ENCODE peak calls at places on chromosomes 4 and X, in seven cellular contexts. V is K562, A is A549, J is HCT116, X is GM12878, D is endothelial cell of umbilical vein, L is H1. F is an unnamed sample.

GRCh38 chr4:7612311-7612710 is 177.6 kb upstream of the PSAPL1 start:
- DNase-seq in X (no peak), D (no peak), V (no peak), J (no peak), A (no peak), L (no peak), F (no peak)

GRCh38 chr4:93317571-93317970 is 511.0 kb upstream of the ATOH1 start:
- DNase-seq in D (peak; percentile 26), V (no peak), L (no peak), J (no peak), X (no peak), A (no peak), F (no peak)

GRCh38 chrX:78452356-78452755 is 124.9 kb upstream of the CYSLTR1 start:
- DNase-seq in A (no peak), J (no peak), D (no peak), X (no peak), L (no peak), V (no peak), F (no peak)

GRCh38 chrX:42290608-42291007 is 367.3 kb upstream of the CASK start:
- DNase-seq in V (no peak), X (no peak), L (no peak), J (peak; percentile 6), A (peak; percentile 21), D (peak; percentile 1), F (peak; percentile 3)

GRCh38 chr4:182141623-182142022 is 101.6 kb upstream of the TENM3 start:
- DNase-seq in L (no peak), D (no peak), A (no peak), V (no peak), X (no peak), J (no peak), F (no peak)

GRCh38 chr4:7924570-7924969 is 15.1 kb downstream of the AFAP1 start:
- DNase-seq in D (no peak), X (no peak), L (no peak), A (no peak), V (no peak), J (no peak), F (no peak)

GRCh38 chr4:569958-570667 is 6.0 kb downstream of the TMEM271 start:
- DNase-seq in L (no peak), A (no peak), J (no peak), X (no peak), V (no peak), D (no peak), F (no peak)

GRCh38 chr4:41281038-41281634 is 24.4 kb downstream of the UCHL1 start:
- DNase-seq in V (peak; percentile 74), J (peak; percentile 82), A (peak; percentile 84), X (peak; percentile 48), L (no peak), D (peak; percentile 87), F (peak; percentile 85)

GRCh38 chr4:54971474-54971950 is 153.9 kb downstream of the KDR start:
- DNase-seq in A (peak; percentile 29), V (peak; percentile 49), L (no peak), J (peak; percentile 53), D (peak; percentile 77), X (no peak), F (peak; percentile 62)

GRCh38 chr4:8307714-8308113 is 38.2 kb downstream of the HTRA3 start:
- DNase-seq in V (no peak), X (no peak), L (no peak), D (no peak), A (no peak), J (no peak), F (no peak)

DNA sequence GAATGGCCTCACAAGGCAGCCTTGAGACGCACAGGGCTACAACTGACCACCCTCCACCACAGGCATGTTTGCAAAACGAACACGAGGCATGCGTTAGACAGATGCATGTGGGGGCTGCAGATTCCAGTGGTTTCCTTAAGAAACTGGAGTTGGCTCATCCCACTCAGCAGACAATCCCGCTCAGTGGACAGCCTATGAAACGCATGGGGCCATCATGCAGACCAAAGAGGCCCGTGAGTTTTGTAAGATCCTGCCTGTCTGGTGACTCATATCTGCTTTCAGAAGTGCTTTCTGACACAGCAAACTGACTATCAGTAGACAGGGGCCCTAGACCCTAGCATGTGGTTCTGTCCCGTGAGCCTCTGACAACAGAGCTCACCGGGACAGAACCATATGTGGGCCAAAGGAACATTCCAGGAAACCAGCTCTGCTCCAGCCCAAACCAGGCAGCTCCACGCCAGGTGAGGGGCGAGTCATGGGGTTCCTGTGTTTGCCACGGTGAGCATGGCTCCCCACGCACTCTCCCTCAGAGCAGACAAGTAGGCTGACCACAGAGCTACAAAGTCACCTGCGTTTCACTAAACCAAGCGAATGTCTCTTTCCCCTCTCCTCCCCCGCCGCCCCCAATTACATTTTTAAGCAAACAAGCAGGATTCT is 74.4 kb downstream of the MTMR1 start:
- DNase-seq in X (no peak), A (no peak), D (no peak), L (no peak), J (no peak), V (peak; percentile 62), F (peak; percentile 96)
- TF ChIP-seq CTCF in X (no peak), A (no peak), D (no peak), L (no peak), J (no peak), V (no peak), F (no peak)

GRCh38 chrX:47960400-47960799 is 43.4 kb downstream of the ZNF182 start:
- DNase-seq in D (no peak), L (no peak), A (no peak), V (no peak), J (no peak), X (no peak), F (peak; percentile 55)

GRCh38 chrX:47956016-47956415 is 47.8 kb downstream of the ZNF182 start:
- DNase-seq in J (no peak), V (no peak), D (no peak), X (no peak), A (no peak), L (no peak), F (no peak)

GRCh38 chrX:47958943-47959342 is 44.8 kb downstream of the ZNF182 start:
- DNase-seq in A (no peak), X (no peak), L (no peak), V (peak; percentile 41), D (peak; percentile 5), J (no peak), F (peak; percentile 34)
- TF ChIP-seq MAX in A (no peak), X (no peak), L (no peak), V (no peak), D (no peak), J (no peak), F (no peak)

DNA sequence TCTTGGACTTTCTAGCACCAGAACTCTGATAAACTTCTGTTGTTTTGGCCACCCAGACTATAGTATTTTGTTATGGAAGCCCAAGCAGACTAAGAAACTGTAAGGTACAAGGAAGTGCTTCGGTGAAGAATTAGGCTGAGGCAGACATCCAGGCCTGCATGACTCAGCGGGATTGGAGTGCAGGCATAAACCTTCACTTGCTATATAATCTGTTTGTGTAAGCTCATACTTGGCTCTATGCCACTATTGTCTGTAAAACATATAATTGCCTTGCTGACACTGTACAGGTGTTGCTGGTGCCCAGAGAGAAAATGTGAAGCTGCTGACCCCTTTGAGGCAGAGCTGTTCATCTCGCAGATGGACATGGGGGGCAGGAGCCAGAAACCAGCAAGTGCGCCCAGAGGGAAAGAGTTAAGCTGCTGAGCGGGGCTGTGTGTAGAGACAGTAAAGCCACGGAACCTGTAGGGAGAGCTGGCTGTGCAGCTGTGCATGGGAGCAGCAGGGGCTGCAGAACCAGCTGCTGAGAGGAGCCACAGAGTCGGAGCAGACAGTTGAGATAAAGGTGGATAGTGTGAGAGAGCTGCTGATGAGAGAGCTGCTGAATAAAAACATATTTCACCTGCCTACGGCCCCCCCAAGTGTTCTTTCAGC is 96.2 kb downstream of the RBM46 start:
- DNase-seq in L (no peak), A (peak; percentile 62), X (no peak), J (peak; percentile 8), D (peak; percentile 6), V (peak; percentile 4), F (peak; percentile 21)
- TF ChIP-seq POLR2A in L (no peak), A (no peak), X (no peak), J (no peak), D (no peak), V (no peak), F (no peak)

GRCh38 chrX:149937881-149938426 is 337 bp downstream of the EOLA2 start:
- DNase-seq in J (no peak), X (no peak), A (peak; percentile 4), V (peak; percentile 15), D (no peak), L (no peak), F (peak; percentile 27)

GRCh38 chrX:149940015-149940716 is 1.9 kb upstream of the EOLA2 start:
- DNase-seq in V (peak; percentile 97), X (peak; percentile 88), J (peak; percentile 94), D (peak; percentile 95), A (peak; percentile 98), L (peak; percentile 83), F (peak; percentile 97)

GRCh38 chrX:149939271-149940014 is 1.2 kb upstream of the EOLA2 start:
- DNase-seq in X (peak; percentile 30), L (peak; percentile 86), J (peak; percentile 69), A (peak; percentile 93), D (peak; percentile 88), V (peak; percentile 92), F (peak; percentile 90)

GRCh38 chrX:149938427-149939270 is at the start of gene EOLA2:
- DNase-seq in A (peak; percentile 99), V (peak; percentile 97), L (peak; percentile 78), X (peak; percentile 97), J (peak; percentile 95), D (peak; percentile 99), F (peak; percentile 97)
- TF ChIP-seq CTCF in A (peak; percentile 31), V (peak; percentile 67), L (peak; percentile 87), X (peak; percentile 53), J (peak; percentile 51), D (peak; percentile 65), F (no peak)

GRCh38 chr4:187993827-187994226 is 1.7 kb upstream of the ZFP42 start:
- DNase-seq in L (peak; percentile 86), X (no peak), J (peak; percentile 34), A (peak; percentile 28), V (peak; percentile 21), D (no peak), F (peak; percentile 31)
- TF ChIP-seq MAX in L (no peak), X (no peak), J (no peak), A (no peak), V (no peak), D (no peak), F (no peak)

DNA sequence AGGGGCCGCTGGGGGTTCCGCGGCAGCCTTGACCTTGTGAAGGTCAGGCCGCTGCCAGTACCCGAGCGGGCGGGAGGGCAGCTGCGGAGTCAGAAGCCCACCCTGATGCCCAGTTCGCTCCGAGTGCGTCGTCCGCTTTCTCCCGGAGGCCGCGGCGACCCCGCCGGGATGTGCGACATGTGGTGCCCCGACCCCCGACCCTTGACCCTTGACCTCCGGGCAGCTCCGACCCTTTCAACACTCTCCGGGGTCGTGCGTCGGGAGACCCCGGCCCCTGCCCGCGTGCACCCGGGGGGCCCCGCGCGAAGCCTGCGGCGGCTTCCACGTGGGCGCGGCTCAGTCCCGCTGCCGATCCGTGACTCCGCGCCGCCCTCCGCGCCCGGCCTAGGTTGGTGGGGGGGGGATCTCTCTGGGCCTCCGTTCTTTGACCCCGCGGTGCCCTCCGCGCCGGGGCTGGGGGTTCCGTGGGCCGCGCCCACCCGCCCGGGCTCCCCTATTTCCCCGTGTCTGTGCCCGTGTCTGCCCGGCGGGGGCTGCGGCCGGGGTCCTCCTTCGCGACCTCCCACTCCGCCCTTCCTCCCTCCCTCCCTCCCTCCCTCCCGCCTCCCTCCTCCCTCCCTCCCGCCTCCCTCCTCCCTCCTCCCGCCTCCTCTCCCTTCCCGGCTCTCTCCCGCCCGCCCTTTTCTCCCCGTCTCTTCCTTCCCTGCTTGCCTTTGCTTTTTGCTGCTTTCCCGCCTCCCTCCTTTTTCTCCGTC is 640 bp upstream of the SLC25A6 start:
- DNase-seq in X (no peak), D (no peak), V (peak; percentile 75), L (no peak), J (no peak), A (peak; percentile 83), F (peak; percentile 66)
- TF ChIP-seq POLR2A in X (peak; percentile 82), D (peak; percentile 72), V (no peak), L (no peak), J (no peak), A (no peak), F (peak; percentile 51)

GRCh38 chrX:151762802-151763201 is 28.3 kb downstream of the CNGA2 start:
- DNase-seq in D (no peak), X (no peak), L (no peak), V (peak; percentile 9), J (no peak), A (peak; percentile 8), F (no peak)
- TF ChIP-seq CTCF in D (no peak), X (no peak), L (no peak), V (no peak), J (no peak), A (no peak), F (no peak)